ENCODE peak calls at places on chromosomes 3 and 15, in six cellular contexts. One of them, this sample, is unnamed.

GRCh38 chr3:15500107-15500724 is 21.3 kb downstream of the COLQ start:
- DNase-seq in OCI-LY7: no peak
- DNase-seq in colonic mucosa: no peak
- DNase-seq in right lobe of liver: no peak
- DNase-seq in WERI-Rb-1: no peak
- DNase-seq in epithelial cell of esophagus: no peak
- DNase-seq in this sample: no peak

GRCh38 chr15:89068325-89068784 is 19.9 kb upstream of the ABHD2 start:
- DNase-seq in WERI-Rb-1: no peak
- DNase-seq in colonic mucosa: no peak
- DNase-seq in OCI-LY7: no peak
- DNase-seq in epithelial cell of esophagus: peak; percentile 66
- DNase-seq in right lobe of liver: no peak
- DNase-seq in this sample: peak; percentile 57

GRCh38 chr3:53581671-53582070 is 87.3 kb downstream of the CACNA1D start:
- DNase-seq in WERI-Rb-1: no peak
- DNase-seq in epithelial cell of esophagus: no peak
- DNase-seq in colonic mucosa: no peak
- DNase-seq in right lobe of liver: no peak
- DNase-seq in OCI-LY7: no peak
- DNase-seq in this sample: no peak

GRCh38 chr3:148948913-148949657 is 42.3 kb upstream of the GYG1 start:
- DNase-seq in colonic mucosa: no peak
- DNase-seq in WERI-Rb-1: no peak
- DNase-seq in OCI-LY7: no peak
- DNase-seq in right lobe of liver: no peak
- DNase-seq in epithelial cell of esophagus: no peak
- DNase-seq in this sample: no peak

GRCh38 chr3:46416134-46417119 is 9.4 kb downstream of the CCRL2 start:
- DNase-seq in epithelial cell of esophagus: no peak
- DNase-seq in right lobe of liver: no peak
- DNase-seq in colonic mucosa: no peak
- DNase-seq in OCI-LY7: peak; percentile 65
- DNase-seq in WERI-Rb-1: no peak
- DNase-seq in this sample: no peak

GRCh38 chr3:132268956-132269355 is 48.3 kb upstream of the ACP3 start:
- DNase-seq in WERI-Rb-1: peak; percentile 8
- DNase-seq in right lobe of liver: no peak
- DNase-seq in epithelial cell of esophagus: peak; percentile 60
- DNase-seq in OCI-LY7: peak; percentile 14
- DNase-seq in colonic mucosa: no peak
- DNase-seq in this sample: no peak

GRCh38 chr3:10528046-10528445 is 22.7 kb upstream of the ATP2B2 start:
- DNase-seq in WERI-Rb-1: no peak
- DNase-seq in colonic mucosa: peak; percentile 9
- DNase-seq in right lobe of liver: no peak
- DNase-seq in OCI-LY7: no peak
- DNase-seq in epithelial cell of esophagus: no peak
- DNase-seq in this sample: no peak

GRCh38 chr3:25604107-25604805 is 60.5 kb downstream of the TOP2B start:
- DNase-seq in right lobe of liver: no peak
- DNase-seq in epithelial cell of esophagus: peak; percentile 54
- DNase-seq in colonic mucosa: no peak
- DNase-seq in OCI-LY7: no peak
- DNase-seq in WERI-Rb-1: no peak
- DNase-seq in this sample: peak; percentile 7

GRCh38 chr15:69275104-69275670 is 23.5 kb upstream of the PAQR5 start:
- DNase-seq in OCI-LY7: no peak
- DNase-seq in epithelial cell of esophagus: no peak
- DNase-seq in right lobe of liver: no peak
- DNase-seq in colonic mucosa: no peak
- DNase-seq in WERI-Rb-1: no peak
- DNase-seq in this sample: no peak

GRCh38 chr15:74598126-74598842 is 17.4 kb upstream of the CLK3 start:
- DNase-seq in colonic mucosa: peak; percentile 99
- DNase-seq in epithelial cell of esophagus: peak; percentile 89
- DNase-seq in OCI-LY7: peak; percentile 89
- DNase-seq in right lobe of liver: peak; percentile 98
- DNase-seq in WERI-Rb-1: peak; percentile 76
- DNase-seq in this sample: peak; percentile 99

GRCh38 chr3:27095588-27096222 is 273.5 kb downstream of the NEK10 start:
- DNase-seq in right lobe of liver: no peak
- DNase-seq in colonic mucosa: no peak
- DNase-seq in epithelial cell of esophagus: peak; percentile 50
- DNase-seq in OCI-LY7: no peak
- DNase-seq in WERI-Rb-1: no peak
- DNase-seq in this sample: no peak

GRCh38 chr3:130906374-130906995 is 12.6 kb downstream of the ATP2C1 start:
- DNase-seq in OCI-LY7: no peak
- DNase-seq in colonic mucosa: no peak
- DNase-seq in right lobe of liver: no peak
- DNase-seq in epithelial cell of esophagus: peak; percentile 61
- DNase-seq in WERI-Rb-1: no peak
- DNase-seq in this sample: no peak

GRCh38 chr3:112470791-112471190 is 28.5 kb downstream of the BTLA start:
- DNase-seq in OCI-LY7: no peak
- DNase-seq in epithelial cell of esophagus: no peak
- DNase-seq in colonic mucosa: no peak
- DNase-seq in right lobe of liver: no peak
- DNase-seq in WERI-Rb-1: no peak
- DNase-seq in this sample: no peak

GRCh38 chr3:126781406-126781805 is 77.4 kb downstream of the CHCHD6 start:
- DNase-seq in epithelial cell of esophagus: no peak
- DNase-seq in colonic mucosa: no peak
- DNase-seq in OCI-LY7: no peak
- DNase-seq in WERI-Rb-1: no peak
- DNase-seq in right lobe of liver: no peak
- DNase-seq in this sample: no peak

GRCh38 chr15:68994981-68995753 is 19.3 kb upstream of the NOX5 start:
- DNase-seq in epithelial cell of esophagus: no peak
- DNase-seq in right lobe of liver: no peak
- DNase-seq in colonic mucosa: no peak
- DNase-seq in OCI-LY7: no peak
- DNase-seq in WERI-Rb-1: no peak
- DNase-seq in this sample: no peak

GRCh38 chr15:92231461-92231860 is 162.2 kb upstream of the ST8SIA2 start:
- DNase-seq in epithelial cell of esophagus: no peak
- DNase-seq in right lobe of liver: no peak
- DNase-seq in WERI-Rb-1: no peak
- DNase-seq in OCI-LY7: no peak
- DNase-seq in colonic mucosa: no peak
- DNase-seq in this sample: no peak

GRCh38 chr15:92224843-92225242 is 168.8 kb upstream of the ST8SIA2 start:
- DNase-seq in right lobe of liver: no peak
- DNase-seq in colonic mucosa: no peak
- DNase-seq in OCI-LY7: no peak
- DNase-seq in epithelial cell of esophagus: no peak
- DNase-seq in WERI-Rb-1: no peak
- DNase-seq in this sample: no peak

GRCh38 chr15:92228830-92229229 is 164.9 kb upstream of the ST8SIA2 start:
- DNase-seq in right lobe of liver: no peak
- DNase-seq in OCI-LY7: no peak
- DNase-seq in epithelial cell of esophagus: no peak
- DNase-seq in colonic mucosa: no peak
- DNase-seq in WERI-Rb-1: no peak
- DNase-seq in this sample: no peak

DNA sequence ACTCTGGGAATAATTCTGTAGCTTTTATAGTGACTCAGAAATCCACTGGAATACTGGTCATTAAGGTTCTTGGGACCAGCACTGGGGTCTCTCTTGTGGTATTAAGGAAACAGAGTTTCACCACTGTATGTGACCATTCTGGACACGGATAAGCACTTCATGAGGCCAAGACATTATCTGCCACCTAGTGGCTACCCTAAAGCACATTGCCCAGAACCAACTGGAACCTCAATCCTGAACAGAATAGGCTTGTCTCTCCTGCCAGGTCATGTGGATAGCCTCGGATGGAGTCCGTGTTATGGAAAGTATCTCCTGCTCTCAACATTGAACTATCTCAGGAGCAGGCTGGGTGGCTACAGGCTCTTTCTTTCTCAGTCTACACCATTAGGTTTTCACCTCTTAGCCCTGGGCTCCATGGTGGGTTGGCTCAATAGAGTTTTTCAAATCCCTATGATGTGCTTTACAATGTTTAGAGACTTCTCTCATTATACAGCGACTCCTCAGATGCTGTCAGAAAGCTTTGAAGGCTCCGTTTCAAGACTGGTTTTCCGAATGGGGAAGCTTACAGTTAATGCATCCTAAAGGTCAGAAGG is 167.6 kb upstream of the ST8SIA2 start:
- DNase-seq in OCI-LY7: peak; percentile 34
- DNase-seq in WERI-Rb-1: peak; percentile 12
- DNase-seq in right lobe of liver: no peak
- DNase-seq in epithelial cell of esophagus: peak; percentile 47
- DNase-seq in colonic mucosa: no peak
- DNase-seq in this sample: no peak
- TF ChIP-seq CTCF in OCI-LY7: peak; percentile 74
- TF ChIP-seq CTCF in WERI-Rb-1: peak; percentile 77
- TF ChIP-seq CTCF in right lobe of liver: peak; percentile 58
- TF ChIP-seq CTCF in epithelial cell of esophagus: peak; percentile 64
- TF ChIP-seq CTCF in colonic mucosa: peak; percentile 48
- TF ChIP-seq CTCF in this sample: peak; percentile 22

GRCh38 chr15:48250640-48251076 is 44.6 kb downstream of the SLC12A1 start:
- DNase-seq in right lobe of liver: no peak
- DNase-seq in WERI-Rb-1: peak; percentile 60
- DNase-seq in epithelial cell of esophagus: peak; percentile 79
- DNase-seq in colonic mucosa: peak; percentile 20
- DNase-seq in OCI-LY7: peak; percentile 66
- DNase-seq in this sample: peak; percentile 54
- TF ChIP-seq CTCF in right lobe of liver: peak; percentile 50
- TF ChIP-seq CTCF in WERI-Rb-1: peak; percentile 68
- TF ChIP-seq CTCF in epithelial cell of esophagus: peak; percentile 73
- TF ChIP-seq CTCF in colonic mucosa: peak; percentile 38
- TF ChIP-seq CTCF in OCI-LY7: peak; percentile 82
- TF ChIP-seq CTCF in this sample: peak; percentile 83

GRCh38 chr15:66047321-66048024 is 178.2 kb downstream of the RAB11A start:
- DNase-seq in WERI-Rb-1: no peak
- DNase-seq in epithelial cell of esophagus: no peak
- DNase-seq in right lobe of liver: no peak
- DNase-seq in colonic mucosa: no peak
- DNase-seq in OCI-LY7: no peak
- DNase-seq in this sample: no peak

GRCh38 chr15:66045542-66045941 is 176.3 kb downstream of the RAB11A start:
- DNase-seq in colonic mucosa: no peak
- DNase-seq in OCI-LY7: no peak
- DNase-seq in WERI-Rb-1: no peak
- DNase-seq in epithelial cell of esophagus: no peak
- DNase-seq in right lobe of liver: no peak
- DNase-seq in this sample: no peak

GRCh38 chr15:66046326-66046725 is 177.0 kb downstream of the RAB11A start:
- DNase-seq in WERI-Rb-1: no peak
- DNase-seq in colonic mucosa: no peak
- DNase-seq in epithelial cell of esophagus: no peak
- DNase-seq in right lobe of liver: no peak
- DNase-seq in OCI-LY7: no peak
- DNase-seq in this sample: no peak

GRCh38 chr15:66044837-66045236 is 175.5 kb downstream of the RAB11A start:
- DNase-seq in WERI-Rb-1: no peak
- DNase-seq in right lobe of liver: no peak
- DNase-seq in epithelial cell of esophagus: no peak
- DNase-seq in OCI-LY7: no peak
- DNase-seq in colonic mucosa: no peak
- DNase-seq in this sample: no peak

DNA sequence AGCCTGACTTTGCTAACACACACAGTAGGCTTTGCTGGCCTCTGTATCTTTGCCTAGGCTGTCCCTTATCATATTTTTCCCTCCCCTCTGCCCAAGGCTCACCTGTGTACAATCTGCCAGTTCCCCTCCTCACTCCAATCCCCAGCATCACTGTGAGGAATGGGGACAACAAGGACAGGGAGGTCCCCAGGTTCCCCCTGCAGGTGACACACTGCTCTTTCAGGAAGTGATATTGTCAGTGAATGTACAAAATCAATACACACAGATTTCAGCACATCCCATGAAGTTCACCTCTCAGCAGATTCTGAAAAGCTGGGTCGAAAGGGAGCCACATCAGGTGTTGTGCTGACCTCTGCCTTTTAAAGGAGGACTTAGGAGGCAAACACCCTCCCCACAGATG is 177.5 kb downstream of the RAB11A start:
- DNase-seq in OCI-LY7: peak; percentile 14
- DNase-seq in colonic mucosa: no peak
- DNase-seq in epithelial cell of esophagus: no peak
- DNase-seq in WERI-Rb-1: peak; percentile 52
- DNase-seq in right lobe of liver: no peak
- DNase-seq in this sample: no peak
- TF ChIP-seq CTCF in OCI-LY7: peak; percentile 62
- TF ChIP-seq CTCF in colonic mucosa: no peak
- TF ChIP-seq CTCF in epithelial cell of esophagus: no peak
- TF ChIP-seq CTCF in WERI-Rb-1: peak; percentile 57
- TF ChIP-seq CTCF in right lobe of liver: no peak
- TF ChIP-seq CTCF in this sample: no peak

GRCh38 chr3:78978037-78978436 is 789.8 kb downstream of the ROBO1 start:
- DNase-seq in colonic mucosa: no peak
- DNase-seq in epithelial cell of esophagus: peak; percentile 46
- DNase-seq in OCI-LY7: no peak
- DNase-seq in right lobe of liver: no peak
- DNase-seq in WERI-Rb-1: no peak
- DNase-seq in this sample: peak; percentile 20
- TF ChIP-seq CTCF in colonic mucosa: no peak
- TF ChIP-seq CTCF in epithelial cell of esophagus: peak; percentile 43
- TF ChIP-seq CTCF in OCI-LY7: peak; percentile 36
- TF ChIP-seq CTCF in right lobe of liver: peak; percentile 34
- TF ChIP-seq CTCF in WERI-Rb-1: peak; percentile 10
- TF ChIP-seq CTCF in this sample: no peak

GRCh38 chr3:185606191-185606590 is 20.1 kb downstream of the SENP2 start:
- DNase-seq in OCI-LY7: no peak
- DNase-seq in epithelial cell of esophagus: no peak
- DNase-seq in colonic mucosa: no peak
- DNase-seq in WERI-Rb-1: peak; percentile 45
- DNase-seq in right lobe of liver: no peak
- DNase-seq in this sample: no peak

DNA sequence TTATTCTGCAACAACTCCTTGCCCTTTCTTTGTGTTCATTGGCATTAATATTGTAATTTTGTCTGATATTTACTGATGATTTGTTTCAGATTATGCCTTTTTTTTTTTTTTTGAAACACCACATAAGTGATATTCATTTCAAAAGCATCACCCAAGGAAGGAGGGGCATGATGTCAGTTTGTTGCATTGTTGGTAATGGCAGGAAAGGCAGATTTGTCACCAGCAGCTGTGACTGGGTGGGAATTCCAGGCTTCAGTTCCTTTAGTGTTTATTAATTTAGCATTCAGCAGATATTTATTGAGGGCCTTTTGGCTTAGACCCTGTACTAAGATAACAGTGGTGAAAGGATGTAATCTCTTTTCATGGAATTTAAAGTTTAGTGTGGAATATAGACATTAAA is 19.5 kb downstream of the SENP2 start:
- DNase-seq in right lobe of liver: no peak
- DNase-seq in OCI-LY7: no peak
- DNase-seq in WERI-Rb-1: no peak
- DNase-seq in epithelial cell of esophagus: no peak
- DNase-seq in colonic mucosa: no peak
- DNase-seq in this sample: no peak
- TF ChIP-seq CTCF in right lobe of liver: no peak
- TF ChIP-seq CTCF in OCI-LY7: no peak
- TF ChIP-seq CTCF in WERI-Rb-1: no peak
- TF ChIP-seq CTCF in epithelial cell of esophagus: no peak
- TF ChIP-seq CTCF in colonic mucosa: no peak
- TF ChIP-seq CTCF in this sample: no peak

GRCh38 chr3:8336456-8336855 is 165.2 kb upstream of the LMCD1 start:
- DNase-seq in WERI-Rb-1: no peak
- DNase-seq in colonic mucosa: no peak
- DNase-seq in OCI-LY7: no peak
- DNase-seq in epithelial cell of esophagus: no peak
- DNase-seq in right lobe of liver: no peak
- DNase-seq in this sample: no peak
- TF ChIP-seq CTCF in WERI-Rb-1: peak; percentile 68
- TF ChIP-seq CTCF in colonic mucosa: no peak
- TF ChIP-seq CTCF in OCI-LY7: peak; percentile 72
- TF ChIP-seq CTCF in epithelial cell of esophagus: no peak
- TF ChIP-seq CTCF in right lobe of liver: no peak
- TF ChIP-seq CTCF in this sample: no peak